ENCODE peak calls at places on chromosomes 6 and 20, in eight cellular contexts. Z is esophagus muscularis mucosa, K is ovary, M is upper lobe of left lung, D is prostate gland, S is Peyer's patch, Y is breast epithelium, G is adrenal gland. L is an unnamed sample.

GRCh38 chr20:6735913-6736845 is 31.3 kb upstream of the BMP2 start:
- DNase-seq in Z (no peak), K (no peak), M (no peak), D (no peak), S (peak), Y (no peak), G (no peak), L (no peak)

GRCh38 chr20:50358166-50358565 is 152.0 kb upstream of the PTPN1 start:
- DNase-seq in Z (no peak), K (no peak), M (no peak), D (no peak), S (no peak), Y (no peak), G (no peak), L (no peak)

GRCh38 chr6:117169781-117170281 is 95.5 kb upstream of the VGLL2 start:
- DNase-seq in Z (no peak), K (no peak), M (no peak), D (no peak), S (no peak), Y (no peak), G (no peak), L (no peak)

GRCh38 chr6:108785653-108786052 is 62.6 kb upstream of the ARMC2 start:
- DNase-seq in Z (peak), K (no peak), M (no peak), D (no peak), S (no peak), Y (no peak), G (no peak), L (no peak)

GRCh38 chr20:44117296-44118184 is 69.4 kb downstream of the JPH2 start:
- DNase-seq in Z (no peak), K (no peak), M (no peak), D (no peak), S (no peak), Y (no peak), G (no peak), L (no peak)

GRCh38 chr6:151119823-151120524 is 119.8 kb upstream of the AKAP12 start:
- DNase-seq in Z (no peak), K (no peak), M (no peak), D (no peak), S (peak), Y (no peak), G (no peak), L (no peak)

GRCh38 chr6:148677594-148678476 is 69.0 kb upstream of the UST start:
- DNase-seq in Z (no peak), K (no peak), M (no peak), D (no peak), S (peak), Y (no peak), G (no peak), L (no peak)

GRCh38 chr6:52087498-52087999 is at the start of gene PKHD1:
- DNase-seq in Z (no peak), K (no peak), M (no peak), D (no peak), S (no peak), Y (no peak), G (no peak), L (no peak)

GRCh38 chr6:150857906-150858365 is 7.6 kb upstream of the MTHFD1L start:
- DNase-seq in Z (no peak), K (no peak), M (no peak), D (no peak), S (no peak), Y (no peak), G (no peak), L (no peak)

GRCh38 chr6:12804967-12805645 is 88.5 kb downstream of the PHACTR1 start:
- DNase-seq in Z (no peak), K (no peak), M (no peak), D (no peak), S (no peak), Y (no peak), G (no peak), L (no peak)

GRCh38 chr6:137875606-137876005 is 8.5 kb downstream of the TNFAIP3 start:
- DNase-seq in Z (no peak), K (no peak), M (no peak), D (no peak), S (no peak), Y (no peak), G (no peak), L (no peak)

GRCh38 chr6:45441811-45442453 is 64.2 kb upstream of the SUPT3H start:
- DNase-seq in Z (no peak), K (no peak), M (no peak), D (no peak), S (no peak), Y (no peak), G (no peak), L (no peak)

GRCh38 chr6:167450631-167451030 is 125.7 kb downstream of the TTLL2 start:
- DNase-seq in Z (no peak), K (no peak), M (no peak), D (no peak), S (peak), Y (no peak), G (no peak), L (no peak)

GRCh38 chr6:45438849-45439406 is 61.2 kb upstream of the SUPT3H start:
- DNase-seq in Z (no peak), K (no peak), M (no peak), D (peak), S (no peak), Y (no peak), G (no peak), L (no peak)

GRCh38 chr6:16338577-16339262 is 100.3 kb downstream of the GMPR start:
- DNase-seq in Z (no peak), K (peak), M (no peak), D (peak), S (peak), Y (no peak), G (peak), L (peak)

GRCh38 chr6:10081957-10082356 is 332.9 kb downstream of the TFAP2A start:
- DNase-seq in Z (no peak), K (no peak), M (no peak), D (no peak), S (no peak), Y (no peak), G (no peak), L (no peak)

GRCh38 chr20:52190437-52191131 is 995 bp downstream of the ZFP64 start:
- DNase-seq in Z (no peak), K (peak), M (no peak), D (peak), S (peak), Y (no peak), G (peak), L (no peak)

GRCh38 chr20:25076731-25077609 is 5.0 kb downstream of the VSX1 start:
- DNase-seq in Z (no peak), K (no peak), M (no peak), D (no peak), S (no peak), Y (no peak), G (peak), L (no peak)

GRCh38 chr6:110325197-110325596 is 33.0 kb downstream of the METTL24 start:
- DNase-seq in Z (no peak), K (peak), M (no peak), D (peak), S (no peak), Y (no peak), G (no peak), L (no peak)

GRCh38 chr20:45347297-45347935 is 808 bp downstream of the SDC4 start:
- DNase-seq in Z (no peak), K (no peak), M (no peak), D (no peak), S (no peak), Y (no peak), G (peak), L (no peak)

GRCh38 chr6:141291322-141291721 is 841.4 kb upstream of the GJE1 start:
- DNase-seq in Z (no peak), K (no peak), M (no peak), D (no peak), S (no peak), Y (no peak), G (no peak), L (no peak)

GRCh38 chr6:44831002-44831610 is 443.6 kb downstream of the CDC5L start:
- DNase-seq in Z (no peak), K (no peak), M (no peak), D (no peak), S (no peak), Y (no peak), G (no peak), L (no peak)

GRCh38 chr6:159645659-159646058 is 47.4 kb downstream of the SOD2 start:
- DNase-seq in Z (no peak), K (no peak), M (no peak), D (no peak), S (no peak), Y (no peak), G (no peak), L (no peak)

GRCh38 chr6:127198549-127198948 is 68.1 kb upstream of the RNF146 start:
- DNase-seq in Z (no peak), K (no peak), M (no peak), D (no peak), S (no peak), Y (no peak), G (no peak), L (no peak)

GRCh38 chr20:4962257-4962855 is 39.0 kb downstream of the SLC23A2 start:
- DNase-seq in Z (no peak), K (no peak), M (no peak), D (no peak), S (peak), Y (no peak), G (peak), L (no peak)

GRCh38 chr6:19866199-19866872 is 29.2 kb downstream of the ID4 start:
- DNase-seq in Z (no peak), K (no peak), M (no peak), D (no peak), S (no peak), Y (no peak), G (no peak), L (no peak)

GRCh38 chr20:38145094-38146075 is 19.7 kb downstream of the TGM2 start:
- DNase-seq in Z (no peak), K (no peak), M (no peak), D (no peak), S (no peak), Y (no peak), G (no peak), L (no peak)

GRCh38 chr6:131381694-131382093 is 191.3 kb upstream of the ARG1 start:
- DNase-seq in Z (no peak), K (no peak), M (no peak), D (no peak), S (no peak), Y (no peak), G (no peak), L (no peak)

GRCh38 chr6:56440551-56440981 is 193.2 kb upstream of the COL21A1 start:
- DNase-seq in Z (no peak), K (no peak), M (no peak), D (no peak), S (no peak), Y (no peak), G (no peak), L (no peak)

GRCh38 chr6:83127976-83128375 is 60.5 kb downstream of the DOP1A start:
- DNase-seq in Z (no peak), K (no peak), M (no peak), D (no peak), S (no peak), Y (no peak), G (no peak), L (no peak)

GRCh38 chr6:80610821-80611220 is 504.4 kb downstream of the BCKDHB start:
- DNase-seq in Z (no peak), K (no peak), M (no peak), D (no peak), S (no peak), Y (no peak), G (no peak), L (no peak)

GRCh38 chr20:3786126-3786484 is 435 bp downstream of the CENPB start:
- DNase-seq in Z (no peak), K (peak), M (no peak), D (peak), S (peak), Y (no peak), G (peak), L (peak)

GRCh38 chr20:3784863-3785239 is 1.7 kb downstream of the CENPB start:
- DNase-seq in Z (no peak), K (no peak), M (no peak), D (no peak), S (no peak), Y (no peak), G (no peak), L (no peak)

GRCh38 chr20:3784226-3784853 is 2.2 kb downstream of the CENPB start:
- DNase-seq in Z (no peak), K (no peak), M (peak), D (no peak), S (no peak), Y (no peak), G (no peak), L (no peak)

GRCh38 chr20:3786665-3787639 is at the start of gene CENPB:
- DNase-seq in Z (peak), K (peak), M (peak), D (peak), S (peak), Y (peak), G (peak), L (peak)

GRCh38 chr20:3785240-3786125 is 1.1 kb downstream of the CENPB start:
- DNase-seq in Z (no peak), K (no peak), M (peak), D (no peak), S (no peak), Y (no peak), G (peak), L (no peak)
- TF ChIP-seq POLR2A in Z (no peak), K (no peak), M (no peak), D (no peak), S (no peak), Y (no peak), G (no peak), L (no peak)

GRCh38 chr6:98824163-98824906 is 10.0 kb upstream of the POU3F2 start:
- DNase-seq in Z (no peak), K (no peak), M (peak), D (no peak), S (no peak), Y (no peak), G (no peak), L (no peak)
- H3K4me3 ChIP-seq in Z (peak), K (no peak), M (no peak), D (no peak), S (no peak), Y (no peak), G (no peak), L (peak)

GRCh38 chr20:1809121-1809520 is 86.1 kb upstream of the SIRPA start:
- DNase-seq in Z (peak), K (no peak), M (no peak), D (no peak), S (no peak), Y (no peak), G (no peak), L (no peak)
- TF ChIP-seq POLR2A in Z (no peak), K (no peak), M (no peak), D (no peak), S (no peak), Y (no peak), G (no peak), L (no peak)

DNA sequence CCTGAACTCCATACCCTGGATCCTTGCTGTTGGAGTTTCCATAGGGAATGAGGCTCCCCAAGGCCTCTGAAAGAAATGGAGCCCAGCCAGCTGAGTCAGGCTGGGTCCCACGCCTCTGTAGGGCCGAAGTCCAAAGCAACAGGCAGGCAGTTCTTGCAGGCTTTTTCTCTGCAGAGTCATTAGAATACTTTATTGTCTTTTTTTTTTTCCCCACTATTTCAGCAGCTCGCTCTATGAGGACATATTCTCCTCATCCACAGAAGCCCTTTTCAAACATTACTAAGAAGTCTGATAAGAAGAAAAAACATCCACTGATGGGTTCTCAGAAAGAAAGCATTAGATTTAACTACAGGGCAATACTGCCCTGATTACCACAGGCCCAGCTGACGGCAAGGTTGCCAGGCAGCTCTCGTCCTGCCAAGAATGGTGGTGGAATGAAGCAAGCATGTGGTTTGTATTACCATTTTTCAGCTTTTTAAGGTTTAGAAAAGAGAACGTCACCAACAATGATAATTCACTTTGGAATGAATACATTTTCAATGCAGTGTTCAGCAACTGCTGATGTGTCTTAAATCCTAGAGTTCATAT is 223.4 kb upstream of the CITED2 start:
- DNase-seq in Z (no peak), K (peak), M (no peak), D (peak), S (peak), Y (no peak), G (peak), L (peak)
- H3K4me3 ChIP-seq in Z (no peak), K (no peak), M (no peak), D (no peak), S (no peak), Y (no peak), G (no peak), L (no peak)

GRCh38 chr20:58897493-58897892 is 45.0 kb downstream of the GNAS start:
- DNase-seq in Z (no peak), K (no peak), M (no peak), D (no peak), S (no peak), Y (no peak), G (no peak), L (no peak)
- TF ChIP-seq POLR2A in Z (no peak), K (no peak), M (no peak), D (no peak), S (no peak), Y (no peak), G (no peak), L (no peak)

GRCh38 chr20:63247678-63248228 is 6.5 kb downstream of the NKAIN4 start:
- DNase-seq in Z (no peak), K (no peak), M (peak), D (no peak), S (no peak), Y (no peak), G (no peak), L (no peak)
- H3K4me3 ChIP-seq in Z (no peak), K (no peak), M (no peak), D (no peak), S (no peak), Y (no peak), G (no peak), L (no peak)

DNA sequence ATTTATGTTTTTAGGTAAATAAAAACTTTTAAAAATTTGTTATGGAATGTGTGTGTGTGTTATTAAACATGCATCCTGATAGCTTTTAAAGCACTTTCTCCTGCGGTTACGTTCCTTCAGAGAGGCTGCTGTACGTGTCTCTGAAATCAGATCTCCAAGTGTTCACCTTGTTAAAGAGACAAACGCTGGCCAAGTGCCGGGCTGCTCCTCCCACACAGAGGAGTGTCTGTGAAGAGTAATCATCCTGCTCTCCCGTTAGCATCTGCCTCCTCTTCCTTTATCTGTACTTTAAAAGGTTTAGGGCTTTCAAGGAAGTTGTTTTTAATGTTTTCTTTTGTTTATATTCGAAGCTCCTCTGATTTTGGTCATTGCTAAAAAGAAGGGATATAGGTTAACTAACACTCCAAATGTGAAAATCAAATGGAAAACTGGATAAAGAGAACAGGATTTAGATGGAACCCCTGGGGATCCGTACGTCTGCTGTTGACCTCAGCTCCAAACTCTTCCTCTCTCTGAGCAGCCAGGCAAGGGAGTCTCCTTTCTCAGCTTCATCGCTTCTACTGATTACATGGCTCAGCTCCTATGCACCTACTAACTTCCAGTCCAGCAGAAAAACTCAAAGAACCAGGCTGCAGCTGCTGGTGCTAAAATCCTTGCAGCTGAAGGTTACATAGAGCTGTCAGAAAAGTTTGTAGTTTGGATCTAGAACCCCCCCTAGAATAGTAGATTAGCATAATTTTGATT is 20.0 kb downstream of the IRF4 start:
- DNase-seq in Z (no peak), K (no peak), M (no peak), D (peak), S (no peak), Y (no peak), G (no peak), L (no peak)
- TF ChIP-seq POLR2A in Z (no peak), K (no peak), M (no peak), D (no peak), S (no peak), Y (no peak), G (no peak), L (no peak)

GRCh38 chr6:36443951-36444428 is 1.2 kb downstream of the KCTD20 start:
- DNase-seq in Z (peak), K (no peak), M (no peak), D (no peak), S (no peak), Y (no peak), G (no peak), L (no peak)

GRCh38 chr6:36442671-36443497 is at the start of the genes KCTD20 and PXT1:
- DNase-seq in Z (peak), K (peak), M (peak), D (peak), S (peak), Y (peak), G (peak), L (peak)

GRCh38 chr6:36445651-36446050 is 2.9 kb downstream of the KCTD20 start:
- DNase-seq in Z (no peak), K (no peak), M (no peak), D (no peak), S (no peak), Y (no peak), G (no peak), L (no peak)

GRCh38 chr6:36443498-36443844 is 671 bp downstream of the KCTD20 start:
- DNase-seq in Z (no peak), K (no peak), M (no peak), D (no peak), S (no peak), Y (no peak), G (no peak), L (no peak)

DNA sequence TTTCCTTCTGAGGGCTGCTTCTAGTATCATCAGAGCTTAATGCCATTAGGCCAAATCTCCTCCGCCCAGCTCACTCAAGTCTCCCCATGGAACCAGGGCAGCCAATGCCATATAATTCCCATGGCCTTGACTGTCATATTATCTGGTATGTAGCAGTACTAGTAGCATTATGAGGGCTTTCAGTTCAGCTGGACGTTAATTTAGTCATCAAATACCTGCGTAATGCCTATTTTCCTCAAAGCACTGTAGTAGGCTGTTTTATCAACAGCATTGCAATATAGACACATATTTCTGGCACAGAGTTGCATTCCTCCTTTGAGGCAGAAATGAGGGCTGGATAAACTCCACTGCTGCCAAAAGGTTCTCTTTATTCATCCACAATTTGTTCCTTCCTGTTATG is 1.7 kb downstream of the KCTD20 start:
- DNase-seq in Z (peak), K (no peak), M (no peak), D (no peak), S (no peak), Y (no peak), G (no peak), L (no peak)
- H3K4me3 ChIP-seq in Z (peak), K (peak), M (peak), D (no peak), S (no peak), Y (peak), G (peak), L (peak)

GRCh38 chr20:17747431-17747846 is 47.7 kb downstream of the BANF2 start:
- DNase-seq in Z (no peak), K (no peak), M (no peak), D (no peak), S (no peak), Y (no peak), G (peak), L (no peak)
- TF ChIP-seq POLR2A in Z (no peak), K (no peak), M (no peak), D (no peak), S (no peak), Y (no peak), G (no peak), L (no peak)

L was measured in tibial nerve.